ENCODE peak calls at places on chromosomes 6 and 20, in seven cellular contexts. One of them, this sample, is unnamed.

GRCh38 chr6:104632565-104632964 is 227.2 kb downstream of the HACE1 start:
- DNase-seq in fibroblast of lung: no peak
- DNase-seq in stimulated activated CD4-positive, alpha-beta T cell treated with anti-CD3 and anti-CD28 coated beads, Interleukin-12 subunit alpha, Interleukin-12 subunit beta, amount 100 ng/mL, for 4 hours: no peak
- DNase-seq in NCI-H1092 treated with DMSO at 0.1 percent for 48 hours: no peak
- DNase-seq in mesendoderm: no peak
- DNase-seq in T follicular helper cell: no peak
- DNase-seq in A549: no peak
- DNase-seq in this sample: no peak

GRCh38 chr6:73832313-73832712 is 136.3 kb downstream of the CD109 start:
- DNase-seq in stimulated activated CD4-positive, alpha-beta T cell treated with anti-CD3 and anti-CD28 coated beads, Interleukin-12 subunit alpha, Interleukin-12 subunit beta, amount 100 ng/mL, for 4 hours: no peak
- DNase-seq in T follicular helper cell: no peak
- DNase-seq in mesendoderm: no peak
- DNase-seq in NCI-H1092 treated with DMSO at 0.1 percent for 48 hours: no peak
- DNase-seq in A549: no peak
- DNase-seq in fibroblast of lung: no peak
- DNase-seq in this sample: no peak

GRCh38 chr20:20546402-20546801 is 166.0 kb downstream of the RALGAPA2 start:
- DNase-seq in NCI-H1092 treated with DMSO at 0.1 percent for 48 hours: peak
- DNase-seq in fibroblast of lung: no peak
- DNase-seq in mesendoderm: no peak
- DNase-seq in T follicular helper cell: no peak
- DNase-seq in A549: no peak
- DNase-seq in stimulated activated CD4-positive, alpha-beta T cell treated with anti-CD3 and anti-CD28 coated beads, Interleukin-12 subunit alpha, Interleukin-12 subunit beta, amount 100 ng/mL, for 4 hours: no peak
- DNase-seq in this sample: no peak

GRCh38 chr6:135202821-135203220 is 21.7 kb downstream of the MYB start:
- DNase-seq in mesendoderm: no peak
- DNase-seq in T follicular helper cell: no peak
- DNase-seq in A549: no peak
- DNase-seq in fibroblast of lung: no peak
- DNase-seq in NCI-H1092 treated with DMSO at 0.1 percent for 48 hours: no peak
- DNase-seq in stimulated activated CD4-positive, alpha-beta T cell treated with anti-CD3 and anti-CD28 coated beads, Interleukin-12 subunit alpha, Interleukin-12 subunit beta, amount 100 ng/mL, for 4 hours: no peak
- DNase-seq in this sample: no peak

GRCh38 chr6:74356385-74356784 is 660.4 kb downstream of the CD109 start:
- DNase-seq in mesendoderm: peak
- DNase-seq in NCI-H1092 treated with DMSO at 0.1 percent for 48 hours: no peak
- DNase-seq in A549: peak
- DNase-seq in fibroblast of lung: no peak
- DNase-seq in T follicular helper cell: no peak
- DNase-seq in stimulated activated CD4-positive, alpha-beta T cell treated with anti-CD3 and anti-CD28 coated beads, Interleukin-12 subunit alpha, Interleukin-12 subunit beta, amount 100 ng/mL, for 4 hours: no peak
- DNase-seq in this sample: no peak

GRCh38 chr6:168527451-168528210 is 86.6 kb downstream of the SMOC2 start:
- DNase-seq in mesendoderm: no peak
- DNase-seq in NCI-H1092 treated with DMSO at 0.1 percent for 48 hours: no peak
- DNase-seq in fibroblast of lung: peak
- DNase-seq in T follicular helper cell: no peak
- DNase-seq in stimulated activated CD4-positive, alpha-beta T cell treated with anti-CD3 and anti-CD28 coated beads, Interleukin-12 subunit alpha, Interleukin-12 subunit beta, amount 100 ng/mL, for 4 hours: no peak
- DNase-seq in A549: no peak
- DNase-seq in this sample: peak

GRCh38 chr6:73516712-73517489 is 3.9 kb downstream of the EEF1A1 start:
- DNase-seq in T follicular helper cell: no peak
- DNase-seq in mesendoderm: peak
- DNase-seq in A549: no peak
- DNase-seq in stimulated activated CD4-positive, alpha-beta T cell treated with anti-CD3 and anti-CD28 coated beads, Interleukin-12 subunit alpha, Interleukin-12 subunit beta, amount 100 ng/mL, for 4 hours: no peak
- DNase-seq in NCI-H1092 treated with DMSO at 0.1 percent for 48 hours: no peak
- DNase-seq in fibroblast of lung: peak
- DNase-seq in this sample: no peak

GRCh38 chr6:3253597-3253961 is 5.2 kb upstream of the PSMG4 start:
- DNase-seq in T follicular helper cell: no peak
- DNase-seq in fibroblast of lung: no peak
- DNase-seq in A549: no peak
- DNase-seq in stimulated activated CD4-positive, alpha-beta T cell treated with anti-CD3 and anti-CD28 coated beads, Interleukin-12 subunit alpha, Interleukin-12 subunit beta, amount 100 ng/mL, for 4 hours: no peak
- DNase-seq in NCI-H1092 treated with DMSO at 0.1 percent for 48 hours: no peak
- DNase-seq in mesendoderm: no peak
- DNase-seq in this sample: no peak

GRCh38 chr6:70706491-70707123 is 38.9 kb downstream of the SMAP1 start:
- DNase-seq in fibroblast of lung: peak
- DNase-seq in stimulated activated CD4-positive, alpha-beta T cell treated with anti-CD3 and anti-CD28 coated beads, Interleukin-12 subunit alpha, Interleukin-12 subunit beta, amount 100 ng/mL, for 4 hours: no peak
- DNase-seq in NCI-H1092 treated with DMSO at 0.1 percent for 48 hours: peak
- DNase-seq in T follicular helper cell: no peak
- DNase-seq in A549: peak
- DNase-seq in mesendoderm: no peak
- DNase-seq in this sample: no peak

GRCh38 chr6:111782161-111782809 is 91.0 kb downstream of the FYN start:
- DNase-seq in T follicular helper cell: no peak
- DNase-seq in NCI-H1092 treated with DMSO at 0.1 percent for 48 hours: no peak
- DNase-seq in mesendoderm: no peak
- DNase-seq in A549: no peak
- DNase-seq in fibroblast of lung: no peak
- DNase-seq in stimulated activated CD4-positive, alpha-beta T cell treated with anti-CD3 and anti-CD28 coated beads, Interleukin-12 subunit alpha, Interleukin-12 subunit beta, amount 100 ng/mL, for 4 hours: no peak
- DNase-seq in this sample: peak

GRCh38 chr20:46275091-46275490 is 33.2 kb downstream of the CDH22 start:
- DNase-seq in NCI-H1092 treated with DMSO at 0.1 percent for 48 hours: peak
- DNase-seq in mesendoderm: no peak
- DNase-seq in A549: no peak
- DNase-seq in fibroblast of lung: no peak
- DNase-seq in stimulated activated CD4-positive, alpha-beta T cell treated with anti-CD3 and anti-CD28 coated beads, Interleukin-12 subunit alpha, Interleukin-12 subunit beta, amount 100 ng/mL, for 4 hours: no peak
- DNase-seq in T follicular helper cell: no peak
- DNase-seq in this sample: no peak

GRCh38 chr6:169801396-169802160 is 50.2 kb downstream of the ERMARD start:
- DNase-seq in stimulated activated CD4-positive, alpha-beta T cell treated with anti-CD3 and anti-CD28 coated beads, Interleukin-12 subunit alpha, Interleukin-12 subunit beta, amount 100 ng/mL, for 4 hours: no peak
- DNase-seq in mesendoderm: no peak
- DNase-seq in A549: no peak
- DNase-seq in T follicular helper cell: no peak
- DNase-seq in fibroblast of lung: no peak
- DNase-seq in NCI-H1092 treated with DMSO at 0.1 percent for 48 hours: no peak
- DNase-seq in this sample: peak

GRCh38 chr6:32972353-32973143 is 4.2 kb downstream of the BRD2 start:
- DNase-seq in A549: no peak
- DNase-seq in mesendoderm: no peak
- DNase-seq in NCI-H1092 treated with DMSO at 0.1 percent for 48 hours: no peak
- DNase-seq in stimulated activated CD4-positive, alpha-beta T cell treated with anti-CD3 and anti-CD28 coated beads, Interleukin-12 subunit alpha, Interleukin-12 subunit beta, amount 100 ng/mL, for 4 hours: peak
- DNase-seq in T follicular helper cell: peak
- DNase-seq in fibroblast of lung: no peak
- DNase-seq in this sample: no peak

GRCh38 chr20:32019156-32019510 is 8.9 kb downstream of the CCM2L start:
- DNase-seq in A549: peak
- DNase-seq in mesendoderm: peak
- DNase-seq in NCI-H1092 treated with DMSO at 0.1 percent for 48 hours: peak
- DNase-seq in fibroblast of lung: no peak
- DNase-seq in stimulated activated CD4-positive, alpha-beta T cell treated with anti-CD3 and anti-CD28 coated beads, Interleukin-12 subunit alpha, Interleukin-12 subunit beta, amount 100 ng/mL, for 4 hours: no peak
- DNase-seq in T follicular helper cell: no peak
- DNase-seq in this sample: peak

GRCh38 chr20:49379338-49379737 is 101.5 kb upstream of the ZNFX1 start:
- DNase-seq in fibroblast of lung: no peak
- DNase-seq in A549: no peak
- DNase-seq in NCI-H1092 treated with DMSO at 0.1 percent for 48 hours: no peak
- DNase-seq in T follicular helper cell: no peak
- DNase-seq in mesendoderm: no peak
- DNase-seq in stimulated activated CD4-positive, alpha-beta T cell treated with anti-CD3 and anti-CD28 coated beads, Interleukin-12 subunit alpha, Interleukin-12 subunit beta, amount 100 ng/mL, for 4 hours: no peak
- DNase-seq in this sample: no peak